ENCODE peak calls at places on chromosomes 12 and 14, in nine cellular contexts. X is M059J, T is GDM1, F is uterus, Q is KBM-7, Z is SW480, R is GM10248, A is H54, N is AG04450. J is an unnamed sample.

GRCh38 chr14:34649344-34649743 is 19.4 kb upstream of the SNX6 start:
- DNase-seq in X (peak), T (no peak), F (no peak), Q (no peak), Z (no peak), R (no peak), A (peak), N (peak), J (no peak)

GRCh38 chr14:61409782-61410181 is 88.4 kb downstream of the PRKCH start:
- DNase-seq in X (no peak), T (no peak), F (no peak), Q (no peak), Z (no peak), R (no peak), A (no peak), N (no peak), J (no peak)

GRCh38 chr14:59321184-59321952 is 132.9 kb downstream of the DAAM1 start:
- DNase-seq in X (peak), T (no peak), F (no peak), Q (peak), Z (no peak), R (no peak), A (no peak), N (no peak), J (no peak)

GRCh38 chr14:81208489-81208888 is 12.3 kb downstream of the GTF2A1 start:
- DNase-seq in X (no peak), T (no peak), F (no peak), Q (no peak), Z (no peak), R (no peak), A (no peak), N (no peak), J (no peak)

GRCh38 chr12:132825861-132826260 is 2.8 kb downstream of the GOLGA3 start:
- DNase-seq in X (no peak), T (no peak), F (no peak), Q (no peak), Z (no peak), R (no peak), A (no peak), N (no peak), J (no peak)

GRCh38 chr12:63150255-63151060 is 543 bp downstream of the AVPR1A start:
- DNase-seq in X (no peak), T (no peak), F (peak), Q (no peak), Z (no peak), R (peak), A (no peak), N (no peak), J (no peak)

GRCh38 chr12:131044760-131045381 is 91.2 kb downstream of the ADGRD1 start:
- DNase-seq in X (no peak), T (peak), F (no peak), Q (no peak), Z (no peak), R (no peak), A (no peak), N (no peak), J (no peak)

GRCh38 chr14:104983231-104983721 is 2.3 kb upstream of the CLBA1 start:
- DNase-seq in X (no peak), T (no peak), F (no peak), Q (no peak), Z (no peak), R (no peak), A (no peak), N (no peak), J (no peak)

GRCh38 chr12:59041241-59042121 is 121.2 kb upstream of the LRIG3 start:
- DNase-seq in X (peak), T (no peak), F (no peak), Q (no peak), Z (no peak), R (no peak), A (no peak), N (peak), J (no peak)

GRCh38 chr12:116427200-116427932 is 131.8 kb upstream of the MAP1LC3B2 start:
- DNase-seq in X (peak), T (no peak), F (no peak), Q (no peak), Z (peak), R (no peak), A (no peak), N (no peak), J (no peak)

GRCh38 chr12:131892711-131893604 is 1.5 kb upstream of the ULK1 start:
- DNase-seq in X (no peak), T (no peak), F (no peak), Q (no peak), Z (no peak), R (no peak), A (peak), N (no peak), J (no peak)

GRCh38 chr12:72264548-72265175 is 7.5 kb upstream of the TRHDE start:
- DNase-seq in X (no peak), T (no peak), F (no peak), Q (peak), Z (peak), R (no peak), A (no peak), N (no peak), J (no peak)

GRCh38 chr12:112656141-112656540 is 135.4 kb upstream of the RPH3A start:
- DNase-seq in X (no peak), T (no peak), F (no peak), Q (no peak), Z (no peak), R (no peak), A (no peak), N (no peak), J (no peak)

GRCh38 chr12:110107369-110108281 is 16.5 kb upstream of the IFT81 start:
- DNase-seq in X (peak), T (no peak), F (peak), Q (no peak), Z (no peak), R (no peak), A (peak), N (peak), J (no peak)

GRCh38 chr12:62192486-62193250 is 67.5 kb upstream of the USP15 start:
- DNase-seq in X (peak), T (peak), F (peak), Q (peak), Z (peak), R (peak), A (peak), N (peak), J (peak)

J was measured in GM12892.